ENCODE peak calls at places on chromosome 10, in eight cellular contexts. One of them, this sample, is unnamed. For H3K4me1, the result is how much of the 10 kb centered on the place peaks cover.

GRCh38 chr10:11902646-11903045 is 79.5 kb downstream of the PROSER2 start:
- DNase-seq in sigmoid colon: peak
- DNase-seq in stomach: no peak
- DNase-seq in ovary: no peak
- DNase-seq in transverse colon: no peak
- DNase-seq in SK-N-SH: no peak
- DNase-seq in tibial nerve: no peak
- DNase-seq in A549: no peak
- DNase-seq in this sample: no peak

GRCh38 chr10:118911361-118911760 is 118.2 kb upstream of the NANOS1 start:
- DNase-seq in ovary: no peak
- DNase-seq in SK-N-SH: no peak
- DNase-seq in transverse colon: no peak
- DNase-seq in stomach: no peak
- DNase-seq in A549: peak
- DNase-seq in tibial nerve: no peak
- DNase-seq in sigmoid colon: no peak
- DNase-seq in this sample: no peak

GRCh38 chr10:127813290-127813689 is 76.3 kb downstream of the FOXI2 start:
- DNase-seq in A549: no peak
- DNase-seq in sigmoid colon: no peak
- DNase-seq in ovary: no peak
- DNase-seq in tibial nerve: no peak
- DNase-seq in SK-N-SH: no peak
- DNase-seq in stomach: no peak
- DNase-seq in transverse colon: no peak
- DNase-seq in this sample: no peak

GRCh38 chr10:6053816-6054581 is 8.2 kb downstream of the IL2RA start:
- DNase-seq in A549: no peak
- DNase-seq in sigmoid colon: peak
- DNase-seq in SK-N-SH: no peak
- DNase-seq in tibial nerve: no peak
- DNase-seq in ovary: peak
- DNase-seq in transverse colon: peak
- DNase-seq in stomach: peak
- DNase-seq in this sample: peak

GRCh38 chr10:42367532-42368230 is 270.7 kb downstream of the ZNF33B start:
- DNase-seq in SK-N-SH: peak
- DNase-seq in ovary: peak
- DNase-seq in sigmoid colon: peak
- DNase-seq in stomach: no peak
- DNase-seq in transverse colon: peak
- DNase-seq in tibial nerve: peak
- DNase-seq in A549: no peak
- DNase-seq in this sample: peak

GRCh38 chr10:18659784-18660561 is 742 bp downstream of the ARL5B start:
- DNase-seq in A549: no peak
- DNase-seq in stomach: peak
- DNase-seq in tibial nerve: no peak
- DNase-seq in sigmoid colon: no peak
- DNase-seq in ovary: no peak
- DNase-seq in SK-N-SH: peak
- DNase-seq in transverse colon: peak
- DNase-seq in this sample: peak

GRCh38 chr10:47076949-47077348 is 165.7 kb downstream of the PTPN20 start:
- DNase-seq in SK-N-SH: no peak
- DNase-seq in transverse colon: no peak
- DNase-seq in A549: no peak
- DNase-seq in ovary: no peak
- DNase-seq in tibial nerve: no peak
- DNase-seq in stomach: no peak
- DNase-seq in sigmoid colon: no peak
- DNase-seq in this sample: no peak

GRCh38 chr10:80289451-80290287 is at the start of gene MAT1A:
- DNase-seq in tibial nerve: no peak
- DNase-seq in ovary: no peak
- DNase-seq in A549: no peak
- DNase-seq in sigmoid colon: no peak
- DNase-seq in stomach: no peak
- DNase-seq in transverse colon: peak
- DNase-seq in SK-N-SH: no peak
- DNase-seq in this sample: no peak

GRCh38 chr10:650691-651615 is 38.5 kb downstream of the DIP2C start:
- DNase-seq in SK-N-SH: no peak
- DNase-seq in tibial nerve: no peak
- DNase-seq in ovary: no peak
- DNase-seq in sigmoid colon: peak
- DNase-seq in A549: no peak
- DNase-seq in transverse colon: no peak
- DNase-seq in stomach: no peak
- DNase-seq in this sample: peak

GRCh38 chr10:129877773-129878371 is 86.2 kb downstream of the EBF3 start:
- DNase-seq in A549: no peak
- DNase-seq in sigmoid colon: no peak
- DNase-seq in transverse colon: no peak
- DNase-seq in stomach: no peak
- DNase-seq in ovary: no peak
- DNase-seq in tibial nerve: no peak
- DNase-seq in SK-N-SH: peak
- DNase-seq in this sample: no peak

GRCh38 chr10:44962870-44963738 is 3.5 kb downstream of the RASSF4 start:
- DNase-seq in stomach: no peak
- DNase-seq in ovary: no peak
- DNase-seq in transverse colon: peak
- DNase-seq in A549: no peak
- DNase-seq in sigmoid colon: peak
- DNase-seq in tibial nerve: no peak
- DNase-seq in SK-N-SH: no peak
- DNase-seq in this sample: no peak

GRCh38 chr10:97134983-97135382 is 50.8 kb downstream of the SLIT1 start:
- DNase-seq in stomach: no peak
- DNase-seq in ovary: no peak
- DNase-seq in SK-N-SH: no peak
- DNase-seq in tibial nerve: no peak
- DNase-seq in A549: no peak
- DNase-seq in sigmoid colon: no peak
- DNase-seq in transverse colon: no peak
- DNase-seq in this sample: no peak

GRCh38 chr10:97138777-97139317 is 46.9 kb downstream of the SLIT1 start:
- DNase-seq in A549: no peak
- DNase-seq in SK-N-SH: no peak
- DNase-seq in stomach: no peak
- DNase-seq in transverse colon: no peak
- DNase-seq in tibial nerve: no peak
- DNase-seq in sigmoid colon: no peak
- DNase-seq in ovary: no peak
- DNase-seq in this sample: no peak

GRCh38 chr10:97135464-97135863 is 50.3 kb downstream of the SLIT1 start:
- DNase-seq in transverse colon: no peak
- DNase-seq in SK-N-SH: no peak
- DNase-seq in ovary: no peak
- DNase-seq in stomach: no peak
- DNase-seq in tibial nerve: no peak
- DNase-seq in A549: no peak
- DNase-seq in sigmoid colon: peak
- DNase-seq in this sample: no peak

GRCh38 chr10:97138174-97138573 is 47.6 kb downstream of the SLIT1 start:
- DNase-seq in transverse colon: no peak
- DNase-seq in sigmoid colon: no peak
- DNase-seq in ovary: no peak
- DNase-seq in tibial nerve: no peak
- DNase-seq in SK-N-SH: no peak
- DNase-seq in stomach: no peak
- DNase-seq in A549: peak
- DNase-seq in this sample: no peak

GRCh38 chr10:97136744-97137143 is 49.0 kb downstream of the SLIT1 start:
- DNase-seq in transverse colon: no peak
- DNase-seq in stomach: no peak
- DNase-seq in SK-N-SH: no peak
- DNase-seq in tibial nerve: no peak
- DNase-seq in A549: no peak
- DNase-seq in ovary: no peak
- DNase-seq in sigmoid colon: no peak
- DNase-seq in this sample: no peak
- H3K4me1 ChIP-seq in transverse colon: under half
- H3K4me1 ChIP-seq in stomach: under half
- H3K4me1 ChIP-seq in SK-N-SH: under half
- H3K4me1 ChIP-seq in tibial nerve: under half
- H3K4me1 ChIP-seq in A549: under half
- H3K4me1 ChIP-seq in ovary: under half
- H3K4me1 ChIP-seq in sigmoid colon: under half
- H3K4me1 ChIP-seq in this sample: under half

DNA sequence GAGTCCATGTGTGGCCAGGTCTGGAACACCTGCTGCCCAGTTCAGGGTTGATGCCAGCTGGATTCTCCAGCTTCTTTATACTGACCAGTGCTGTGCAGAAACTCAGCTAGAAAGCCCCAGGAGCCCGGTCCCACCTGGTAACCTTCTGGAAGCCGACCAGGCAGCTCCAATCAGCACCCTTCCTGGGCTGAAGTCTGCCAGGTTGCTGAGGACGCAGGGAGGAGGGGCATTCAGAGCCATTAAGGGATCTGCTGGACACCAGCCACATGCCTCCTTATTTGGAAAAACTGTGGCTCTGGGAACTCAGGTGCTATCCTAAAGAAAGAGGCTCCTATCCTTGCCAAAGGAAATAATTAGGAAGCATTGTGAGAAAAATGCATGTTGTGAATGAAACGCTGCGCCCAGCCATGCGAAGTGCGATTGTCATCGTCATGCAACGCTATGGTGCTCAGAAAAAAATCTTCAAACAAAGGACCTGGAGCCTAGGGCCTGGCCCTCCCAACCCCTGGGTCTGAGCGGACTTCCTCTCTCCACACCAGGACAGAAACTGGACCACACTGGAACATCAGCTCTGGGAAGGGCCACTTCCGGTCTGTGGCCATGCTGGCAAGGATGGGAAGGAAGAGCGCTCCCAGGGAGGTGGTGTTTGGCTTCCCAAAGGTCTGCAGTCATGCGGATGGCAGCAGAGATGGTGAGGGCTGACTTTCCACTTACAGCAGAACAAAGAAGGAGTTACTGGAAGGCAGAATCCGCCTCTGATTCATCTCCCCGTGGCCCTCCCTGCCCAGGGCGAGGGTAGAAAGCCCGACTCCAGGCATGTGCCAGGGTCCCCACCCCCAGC is 90.1 kb downstream of the FAM53B start:
- DNase-seq in A549: no peak
- DNase-seq in ovary: no peak
- DNase-seq in stomach: peak
- DNase-seq in tibial nerve: no peak
- DNase-seq in transverse colon: no peak
- DNase-seq in SK-N-SH: no peak
- DNase-seq in sigmoid colon: no peak
- DNase-seq in this sample: no peak
- TF ChIP-seq EP300 in A549: no peak
- TF ChIP-seq EP300 in ovary: no peak
- TF ChIP-seq EP300 in stomach: no peak
- TF ChIP-seq EP300 in tibial nerve: no peak
- TF ChIP-seq EP300 in transverse colon: no peak
- TF ChIP-seq EP300 in SK-N-SH: no peak
- TF ChIP-seq EP300 in sigmoid colon: no peak
- TF ChIP-seq EP300 in this sample: no peak

GRCh38 chr10:84204610-84205009 is 10.3 kb downstream of the CDHR1 start:
- DNase-seq in transverse colon: no peak
- DNase-seq in tibial nerve: no peak
- DNase-seq in stomach: no peak
- DNase-seq in SK-N-SH: no peak
- DNase-seq in sigmoid colon: no peak
- DNase-seq in A549: no peak
- DNase-seq in ovary: no peak
- DNase-seq in this sample: no peak

GRCh38 chr10:84205049-84205852 is 10.9 kb downstream of the CDHR1 start:
- DNase-seq in A549: peak
- DNase-seq in sigmoid colon: no peak
- DNase-seq in SK-N-SH: peak
- DNase-seq in tibial nerve: no peak
- DNase-seq in stomach: peak
- DNase-seq in transverse colon: peak
- DNase-seq in ovary: no peak
- DNase-seq in this sample: no peak

GRCh38 chr10:84202349-84202748 is 8.0 kb downstream of the CDHR1 start:
- DNase-seq in transverse colon: peak
- DNase-seq in SK-N-SH: no peak
- DNase-seq in sigmoid colon: no peak
- DNase-seq in stomach: no peak
- DNase-seq in ovary: no peak
- DNase-seq in tibial nerve: no peak
- DNase-seq in A549: no peak
- DNase-seq in this sample: no peak

GRCh38 chr10:84205853-84206513 is 11.6 kb downstream of the CDHR1 start:
- DNase-seq in sigmoid colon: no peak
- DNase-seq in stomach: no peak
- DNase-seq in SK-N-SH: no peak
- DNase-seq in A549: no peak
- DNase-seq in transverse colon: no peak
- DNase-seq in tibial nerve: no peak
- DNase-seq in ovary: no peak
- DNase-seq in this sample: no peak

GRCh38 chr10:84204122-84204521 is 9.8 kb downstream of the CDHR1 start:
- DNase-seq in ovary: no peak
- DNase-seq in A549: no peak
- DNase-seq in transverse colon: no peak
- DNase-seq in SK-N-SH: peak
- DNase-seq in tibial nerve: no peak
- DNase-seq in stomach: no peak
- DNase-seq in sigmoid colon: no peak
- DNase-seq in this sample: no peak
- H3K4me1 ChIP-seq in ovary: under half
- H3K4me1 ChIP-seq in A549: under half
- H3K4me1 ChIP-seq in transverse colon: under half
- H3K4me1 ChIP-seq in SK-N-SH: under half
- H3K4me1 ChIP-seq in tibial nerve: under half
- H3K4me1 ChIP-seq in stomach: under half
- H3K4me1 ChIP-seq in sigmoid colon: under half
- H3K4me1 ChIP-seq in this sample: under half

GRCh38 chr10:19789607-19790006 is 26.6 kb upstream of the PLXDC2 start:
- DNase-seq in SK-N-SH: no peak
- DNase-seq in ovary: no peak
- DNase-seq in transverse colon: no peak
- DNase-seq in tibial nerve: no peak
- DNase-seq in stomach: no peak
- DNase-seq in A549: no peak
- DNase-seq in sigmoid colon: no peak
- DNase-seq in this sample: no peak

GRCh38 chr10:19791032-19791431 is 25.2 kb upstream of the PLXDC2 start:
- DNase-seq in stomach: no peak
- DNase-seq in transverse colon: no peak
- DNase-seq in ovary: no peak
- DNase-seq in tibial nerve: no peak
- DNase-seq in SK-N-SH: no peak
- DNase-seq in sigmoid colon: no peak
- DNase-seq in A549: no peak
- DNase-seq in this sample: no peak

GRCh38 chr10:19788902-19789301 is 27.3 kb upstream of the PLXDC2 start:
- DNase-seq in SK-N-SH: no peak
- DNase-seq in A549: no peak
- DNase-seq in transverse colon: no peak
- DNase-seq in stomach: no peak
- DNase-seq in sigmoid colon: no peak
- DNase-seq in ovary: no peak
- DNase-seq in tibial nerve: no peak
- DNase-seq in this sample: no peak

GRCh38 chr10:19785366-19785765 is 30.9 kb upstream of the PLXDC2 start:
- DNase-seq in transverse colon: no peak
- DNase-seq in ovary: no peak
- DNase-seq in tibial nerve: no peak
- DNase-seq in A549: no peak
- DNase-seq in SK-N-SH: no peak
- DNase-seq in stomach: no peak
- DNase-seq in sigmoid colon: no peak
- DNase-seq in this sample: no peak

GRCh38 chr10:19788075-19788686 is 28.1 kb upstream of the PLXDC2 start:
- DNase-seq in ovary: peak
- DNase-seq in SK-N-SH: peak
- DNase-seq in A549: no peak
- DNase-seq in stomach: no peak
- DNase-seq in transverse colon: peak
- DNase-seq in sigmoid colon: no peak
- DNase-seq in tibial nerve: no peak
- DNase-seq in this sample: no peak
- TF ChIP-seq EP300 in ovary: no peak
- TF ChIP-seq EP300 in SK-N-SH: no peak
- TF ChIP-seq EP300 in A549: no peak
- TF ChIP-seq EP300 in stomach: no peak
- TF ChIP-seq EP300 in transverse colon: no peak
- TF ChIP-seq EP300 in sigmoid colon: no peak
- TF ChIP-seq EP300 in tibial nerve: no peak
- TF ChIP-seq EP300 in this sample: no peak